ENCODE peak calls at places on chromosomes 16 and 17, in five cellular contexts. One of them, this sample, is unnamed.
A peak's percentile ranks its signal among the peaks of the same experiment; 100 is the strongest.

GRCh38 chr17:47993031-47993546 is 22.2 kb downstream of the CDK5RAP3 start:
- DNase-seq in amygdala: no peak
- DNase-seq in left ventricle myocardium inferior: no peak
- DNase-seq in HTR-8/SVneo: no peak
- DNase-seq in germinal center: no peak
- DNase-seq in this sample: no peak

GRCh38 chr17:1001640-1002411 is 4.9 kb downstream of the TIMM22 start:
- DNase-seq in amygdala: no peak
- DNase-seq in left ventricle myocardium inferior: no peak
- DNase-seq in HTR-8/SVneo: no peak
- DNase-seq in germinal center: no peak
- DNase-seq in this sample: no peak

GRCh38 chr17:77288115-77288619 is 147.4 kb downstream of the SEC14L1 start:
- DNase-seq in amygdala: no peak
- DNase-seq in left ventricle myocardium inferior: no peak
- DNase-seq in HTR-8/SVneo: no peak
- DNase-seq in germinal center: no peak
- DNase-seq in this sample: peak; percentile 37

GRCh38 chr17:65774787-65775186 is 213.3 kb upstream of the AXIN2 start:
- DNase-seq in amygdala: no peak
- DNase-seq in left ventricle myocardium inferior: no peak
- DNase-seq in HTR-8/SVneo: no peak
- DNase-seq in germinal center: no peak
- DNase-seq in this sample: no peak

GRCh38 chr17:19771971-19772630 is 24.0 kb upstream of the ALDH3A1 start:
- DNase-seq in amygdala: no peak
- DNase-seq in left ventricle myocardium inferior: no peak
- DNase-seq in HTR-8/SVneo: no peak
- DNase-seq in germinal center: no peak
- DNase-seq in this sample: no peak

GRCh38 chr16:29862383-29862883 is 593 bp downstream of the CDIPT start:
- DNase-seq in amygdala: no peak
- DNase-seq in left ventricle myocardium inferior: peak; percentile 24
- DNase-seq in HTR-8/SVneo: peak; percentile 33
- DNase-seq in germinal center: no peak
- DNase-seq in this sample: no peak

GRCh38 chr17:9729735-9730420 is 61.5 kb downstream of the DHRS7C start:
- DNase-seq in amygdala: no peak
- DNase-seq in left ventricle myocardium inferior: no peak
- DNase-seq in HTR-8/SVneo: peak; percentile 27
- DNase-seq in germinal center: no peak
- DNase-seq in this sample: no peak

GRCh38 chr16:12484987-12485386 is 318.7 kb downstream of the CPPED1 start:
- DNase-seq in amygdala: no peak
- DNase-seq in left ventricle myocardium inferior: no peak
- DNase-seq in HTR-8/SVneo: no peak
- DNase-seq in germinal center: no peak
- DNase-seq in this sample: no peak

GRCh38 chr17:30173649-30174048 is 57.0 kb downstream of the NSRP1 start:
- DNase-seq in amygdala: no peak
- DNase-seq in left ventricle myocardium inferior: no peak
- DNase-seq in HTR-8/SVneo: no peak
- DNase-seq in germinal center: no peak
- DNase-seq in this sample: no peak

GRCh38 chr16:54936086-54936978 is 5.7 kb downstream of the IRX5 start:
- DNase-seq in amygdala: no peak
- DNase-seq in left ventricle myocardium inferior: no peak
- DNase-seq in HTR-8/SVneo: no peak
- DNase-seq in germinal center: no peak
- DNase-seq in this sample: no peak

GRCh38 chr17:3911271-3912053 is 4.8 kb downstream of the P2RX1 start:
- DNase-seq in amygdala: no peak
- DNase-seq in left ventricle myocardium inferior: no peak
- DNase-seq in HTR-8/SVneo: no peak
- DNase-seq in germinal center: peak; percentile 86
- DNase-seq in this sample: no peak

GRCh38 chr17:68431661-68432071 is 25.6 kb downstream of the WIPI1 start:
- DNase-seq in amygdala: no peak
- DNase-seq in left ventricle myocardium inferior: no peak
- DNase-seq in HTR-8/SVneo: peak; percentile 36
- DNase-seq in germinal center: peak; percentile 49
- DNase-seq in this sample: no peak

GRCh38 chr17:18084256-18084655 is 3.5 kb upstream of the DRG2 start:
- DNase-seq in amygdala: no peak
- DNase-seq in left ventricle myocardium inferior: no peak
- DNase-seq in HTR-8/SVneo: no peak
- DNase-seq in germinal center: no peak
- DNase-seq in this sample: no peak

GRCh38 chr16:4058386-4058785 is 57.9 kb downstream of the ADCY9 start:
- DNase-seq in amygdala: no peak
- DNase-seq in left ventricle myocardium inferior: no peak
- DNase-seq in HTR-8/SVneo: peak; percentile 39
- DNase-seq in germinal center: no peak
- DNase-seq in this sample: no peak

GRCh38 chr16:25713785-25714570 is 22.2 kb downstream of the HS3ST4 start:
- DNase-seq in amygdala: no peak
- DNase-seq in left ventricle myocardium inferior: no peak
- DNase-seq in HTR-8/SVneo: no peak
- DNase-seq in germinal center: no peak
- DNase-seq in this sample: no peak

GRCh38 chr16:74785031-74785430 is 10.4 kb upstream of the FA2H start:
- DNase-seq in amygdala: no peak
- DNase-seq in left ventricle myocardium inferior: no peak
- DNase-seq in HTR-8/SVneo: no peak
- DNase-seq in germinal center: no peak
- DNase-seq in this sample: no peak

GRCh38 chr17:40551874-40552768 is 13.2 kb downstream of the CCR7 start:
- DNase-seq in amygdala: no peak
- DNase-seq in left ventricle myocardium inferior: no peak
- DNase-seq in HTR-8/SVneo: no peak
- DNase-seq in germinal center: no peak
- DNase-seq in this sample: no peak

GRCh38 chr16:26645629-26646028 is 421.1 kb upstream of the C16orf82 start:
- DNase-seq in amygdala: no peak
- DNase-seq in left ventricle myocardium inferior: no peak
- DNase-seq in HTR-8/SVneo: no peak
- DNase-seq in germinal center: no peak
- DNase-seq in this sample: no peak

GRCh38 chr16:29146266-29146665 is 161.4 kb downstream of the LAT start:
- DNase-seq in amygdala: no peak
- DNase-seq in left ventricle myocardium inferior: no peak
- DNase-seq in HTR-8/SVneo: no peak
- DNase-seq in germinal center: no peak
- DNase-seq in this sample: peak; percentile 4

GRCh38 chr17:80863626-80864025 is 128.0 kb upstream of the CHMP6 start:
- DNase-seq in amygdala: no peak
- DNase-seq in left ventricle myocardium inferior: no peak
- DNase-seq in HTR-8/SVneo: no peak
- DNase-seq in germinal center: no peak
- DNase-seq in this sample: no peak

GRCh38 chr16:58119509-58119845 is 9.7 kb downstream of the CFAP20 start:
- DNase-seq in amygdala: no peak
- DNase-seq in left ventricle myocardium inferior: no peak
- DNase-seq in HTR-8/SVneo: no peak
- DNase-seq in germinal center: no peak
- DNase-seq in this sample: no peak

GRCh38 chr17:4483012-4483840 is 15.5 kb upstream of the SPNS2 start:
- DNase-seq in amygdala: no peak
- DNase-seq in left ventricle myocardium inferior: no peak
- DNase-seq in HTR-8/SVneo: no peak
- DNase-seq in germinal center: no peak
- DNase-seq in this sample: peak; percentile 42

GRCh38 chr17:58756246-58757161 is 850 bp downstream of the PPM1E start:
- DNase-seq in amygdala: no peak
- DNase-seq in left ventricle myocardium inferior: no peak
- DNase-seq in HTR-8/SVneo: peak; percentile 41
- DNase-seq in germinal center: peak; percentile 54
- DNase-seq in this sample: no peak